ENCODE peak calls at places on chromosomes 12 and 14, in four cellular contexts. Y, C, V and H are unnamed samples.

GRCh38 chr12:120628919-120629318 is 11.5 kb upstream of the CABP1 start:
- DNase-seq in Y (no peak), C (peak), V (no peak), H (no peak)

GRCh38 chr12:129964300-129964699 is 60.5 kb upstream of the TMEM132D start:
- DNase-seq in Y (no peak), C (no peak), V (no peak), H (no peak)

GRCh38 chr12:117695956-117696355 is 272.8 kb downstream of the KSR2 start:
- DNase-seq in Y (no peak), C (no peak), V (no peak), H (no peak)

GRCh38 chr12:40499856-40500255 is 192.4 kb upstream of the CNTN1 start:
- DNase-seq in Y (no peak), C (no peak), V (no peak), H (no peak)

GRCh38 chr12:132346496-132347470 is 17.4 kb upstream of the GALNT9 start:
- DNase-seq in Y (no peak), C (no peak), V (no peak), H (no peak)

GRCh38 chr14:23910081-23910875 is 43.3 kb upstream of the DHRS4 start:
- DNase-seq in Y (peak), C (peak), V (no peak), H (no peak)

GRCh38 chr12:50971946-50972345 is 19.6 kb downstream of the HIGD1C start:
- DNase-seq in Y (no peak), C (no peak), V (no peak), H (no peak)

GRCh38 chr14:93788557-93789365 is 476 bp upstream of the PRIMA1 start:
- DNase-seq in Y (no peak), C (peak), V (peak), H (peak)

GRCh38 chr14:83085725-83086124 is 1552.1 kb upstream of the SEL1L start:
- DNase-seq in Y (no peak), C (no peak), V (no peak), H (no peak)

GRCh38 chr12:117649796-117650195 is 288.4 kb upstream of the NOS1 start:
- DNase-seq in Y (no peak), C (no peak), V (no peak), H (no peak)

GRCh38 chr12:45726594-45727300 is 2.8 kb upstream of the ARID2 start:
- DNase-seq in Y (peak), C (peak), V (peak), H (peak)

GRCh38 chr12:65565601-65566560 is 258.4 kb upstream of the HMGA2 start:
- DNase-seq in Y (no peak), C (no peak), V (no peak), H (no peak)

GRCh38 chr12:41286426-41286825 is 98.3 kb downstream of the PDZRN4 start:
- DNase-seq in Y (peak), C (no peak), V (no peak), H (no peak)

GRCh38 chr14:26702721-26703250 is 105.0 kb upstream of the NOVA1 start:
- DNase-seq in Y (no peak), C (no peak), V (no peak), H (no peak)

GRCh38 chr12:26156201-26156871 is 31.5 kb upstream of the BHLHE41 start:
- DNase-seq in Y (no peak), C (no peak), V (no peak), H (no peak)

GRCh38 chr12:80186727-80187217 is 87.4 kb downstream of the OTOGL start:
- DNase-seq in Y (peak), C (peak), V (peak), H (peak)

GRCh38 chr14:62185078-62185477 is 422.9 kb downstream of the SNAPC1 start:
- DNase-seq in Y (no peak), C (no peak), V (no peak), H (no peak)

GRCh38 chr12:2642176-2642892 is 152.4 kb upstream of the FKBP4 start:
- DNase-seq in Y (no peak), C (no peak), V (peak), H (no peak)

GRCh38 chr12:26817183-26817591 is 15.8 kb downstream of the ITPR2 start:
- DNase-seq in Y (no peak), C (no peak), V (no peak), H (no peak)

GRCh38 chr12:120290541-120291312 is 976 bp downstream of the RNU4-2 start:
- DNase-seq in Y (peak), C (peak), V (peak), H (peak)

GRCh38 chr12:82651489-82651888 is 35.2 kb upstream of the TMTC2 start:
- DNase-seq in Y (no peak), C (no peak), V (no peak), H (no peak)

GRCh38 chr14:33569844-33570716 is 380.8 kb downstream of the EGLN3 start:
- DNase-seq in Y (no peak), C (no peak), V (no peak), H (no peak)

GRCh38 chr14:32364941-32365340 is 35.8 kb downstream of the AKAP6 start:
- DNase-seq in Y (no peak), C (no peak), V (no peak), H (no peak)

GRCh38 chr14:105419055-105419304 is 647 bp upstream of the MTA1 start:
- DNase-seq in Y (no peak), C (no peak), V (no peak), H (no peak)

GRCh38 chr12:56800221-56800620 is 37.1 kb downstream of the HSD17B6 start:
- DNase-seq in Y (no peak), C (no peak), V (no peak), H (no peak)

GRCh38 chr12:65881965-65882413 is 57.7 kb downstream of the HMGA2 start:
- DNase-seq in Y (peak), C (peak), V (peak), H (peak)

GRCh38 chr14:98754343-98755025 is 517.5 kb downstream of the BCL11B start:
- DNase-seq in Y (no peak), C (no peak), V (no peak), H (no peak)

GRCh38 chr12:162467-163307 is 51.3 kb downstream of the SLC6A12 start:
- DNase-seq in Y (no peak), C (no peak), V (no peak), H (no peak)

GRCh38 chr14:69349091-69349777 is 48.9 kb downstream of the ERH start:
- DNase-seq in Y (no peak), C (no peak), V (no peak), H (no peak)

GRCh38 chr14:93975791-93976476 is 436 bp downstream of the ASB2 start:
- DNase-seq in Y (no peak), C (no peak), V (no peak), H (no peak)

DNA sequence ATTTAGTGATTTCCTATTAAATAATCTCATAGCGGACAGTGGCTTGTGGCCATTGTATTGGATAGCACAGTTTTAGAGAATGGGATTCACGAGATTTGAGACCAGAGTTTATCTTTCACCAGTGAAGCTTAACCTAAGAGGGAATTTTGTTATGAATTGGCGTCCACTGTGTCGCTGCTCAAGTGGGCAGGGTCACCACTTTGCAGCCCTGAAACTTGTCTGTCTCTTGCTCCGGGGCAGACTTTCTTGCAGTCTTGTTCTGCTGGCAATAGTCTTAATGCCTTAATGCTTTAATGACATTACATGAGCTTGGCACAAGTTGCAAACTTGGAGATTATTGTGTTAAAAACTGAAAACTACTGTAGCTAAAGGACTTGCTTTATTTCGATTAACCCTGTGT is 72.8 kb upstream of the PPM1H start:
- DNase-seq in Y (no peak), C (no peak), V (no peak), H (no peak)
- TF ChIP-seq CTCF in Y (no peak), C (no peak), V (no peak), H (no peak)

GRCh38 chr12:49020441-49020840 is 1.9 kb upstream of the PRKAG1 start:
- DNase-seq in Y (no peak), C (no peak), V (no peak), H (no peak)
- H3K27ac ChIP-seq in Y (peak), C (peak), V (no peak), H (no peak)

GRCh38 chr14:56687123-56687522 is 107.5 kb downstream of the TMEM260 start:
- DNase-seq in Y (no peak), C (no peak), V (no peak), H (no peak)

GRCh38 chr14:56686416-56686815 is 106.8 kb downstream of the TMEM260 start:
- DNase-seq in Y (no peak), C (peak), V (no peak), H (no peak)
- TF ChIP-seq CTCF in Y (no peak), C (no peak), V (no peak), H (no peak)

DNA sequence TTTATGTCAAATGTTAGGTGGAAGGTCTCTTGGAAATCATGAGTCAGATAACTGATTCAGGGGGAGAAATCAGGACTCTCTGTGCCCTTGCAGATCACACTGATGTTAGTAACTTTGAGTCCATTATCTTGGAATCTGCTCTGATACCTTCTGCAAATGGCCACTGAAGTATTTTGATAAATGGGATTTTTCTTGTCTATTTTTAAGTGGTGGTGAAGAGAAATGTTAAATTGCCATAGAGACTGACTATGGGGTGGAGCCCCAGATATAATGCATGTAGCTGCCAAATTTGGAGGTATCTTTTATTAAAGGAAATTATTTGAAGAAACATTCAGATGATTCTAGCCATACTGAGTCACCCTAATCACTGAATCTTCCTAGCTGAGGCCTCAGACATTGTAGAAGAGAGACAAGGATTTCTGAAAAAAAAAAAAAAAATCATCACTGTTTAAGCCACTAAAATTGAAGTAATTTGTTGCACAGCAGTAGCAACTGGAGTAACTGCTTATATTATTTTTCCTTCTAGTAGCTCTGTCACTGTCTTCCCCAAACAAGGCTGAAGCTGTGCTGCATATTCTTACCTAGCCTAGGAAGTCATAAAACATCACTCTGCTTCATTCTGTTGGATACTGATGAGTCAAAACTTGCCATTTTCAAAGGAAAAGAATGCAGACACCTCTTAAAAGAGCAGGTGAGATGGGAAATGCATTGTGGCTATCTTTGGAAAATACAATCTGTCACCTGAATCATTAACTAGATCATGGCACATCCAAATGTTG is 36.0 kb upstream of the CLEC14A start:
- DNase-seq in Y (no peak), C (no peak), V (no peak), H (no peak)
- H3K27ac ChIP-seq in Y (peak), C (no peak), V (no peak), H (no peak)

GRCh38 chr14:50953497-50953896 is 9.2 kb upstream of the PYGL start:
- DNase-seq in Y (no peak), C (no peak), V (no peak), H (no peak)

GRCh38 chr14:50957296-50957695 is 13.0 kb upstream of the PYGL start:
- DNase-seq in Y (no peak), C (no peak), V (no peak), H (no peak)

GRCh38 chr14:50951032-50951431 is 6.7 kb upstream of the PYGL start:
- DNase-seq in Y (no peak), C (no peak), V (no peak), H (no peak)

GRCh38 chr14:50954811-50955372 is 10.6 kb upstream of the PYGL start:
- DNase-seq in Y (no peak), C (no peak), V (no peak), H (no peak)

GRCh38 chr14:50955373-50956043 is 11.2 kb upstream of the PYGL start:
- DNase-seq in Y (peak), C (no peak), V (peak), H (peak)
- TF ChIP-seq CTCF in Y (peak), C (no peak), V (no peak), H (no peak)

GRCh38 chr14:70822706-70823185 is 13.4 kb upstream of the MAP3K9 start:
- DNase-seq in Y (peak), C (peak), V (no peak), H (no peak)
- H3K27ac ChIP-seq in Y (peak), C (no peak), V (peak), H (no peak)

DNA sequence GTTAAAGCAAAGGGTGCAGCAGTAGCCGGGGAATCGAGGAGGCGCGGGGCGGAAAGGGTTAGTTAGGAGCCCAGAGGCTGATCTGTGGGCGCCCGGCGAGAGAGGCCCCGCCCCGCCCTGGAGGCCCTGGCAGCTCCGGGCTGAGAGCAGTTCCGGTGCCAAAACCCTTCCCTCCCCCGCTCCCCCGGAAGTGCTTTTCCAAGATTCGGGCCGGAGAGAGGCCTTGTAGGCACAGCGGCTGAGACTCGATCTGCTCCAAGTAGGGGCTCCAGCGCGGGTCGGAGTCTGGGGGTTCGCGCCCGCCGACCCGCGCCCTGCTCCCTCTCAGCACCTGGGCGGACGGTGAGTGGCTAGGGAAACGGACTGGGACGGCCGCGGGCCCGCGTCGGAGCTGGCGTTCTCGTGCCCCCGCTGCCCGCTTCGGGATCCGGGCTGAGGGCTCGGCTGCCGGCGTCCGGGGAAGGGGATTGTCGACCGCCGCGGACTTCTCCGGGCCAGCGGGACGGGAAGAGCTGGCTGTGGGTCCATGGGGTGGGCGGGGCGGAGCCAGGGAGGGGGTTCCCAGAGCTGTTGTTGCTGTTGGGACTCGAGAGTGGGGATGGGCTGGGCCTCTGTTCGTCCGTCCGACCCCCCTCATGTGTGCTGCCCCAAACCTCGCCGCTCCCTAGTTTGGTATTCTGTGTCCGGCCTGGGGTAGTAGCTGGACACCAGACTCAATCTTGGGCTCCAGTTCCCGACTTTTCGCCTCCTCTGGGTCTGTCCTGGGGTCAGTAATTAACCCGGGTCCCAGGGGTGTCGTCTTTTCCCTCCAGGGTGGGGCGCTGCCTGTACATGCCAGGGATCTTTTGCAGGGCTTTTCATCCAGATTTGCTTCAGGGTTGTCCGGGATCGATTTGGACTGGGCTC is at the start of gene FRS2:
- DNase-seq in Y (peak), C (peak), V (peak), H (peak)
- TF ChIP-seq CTCF in Y (peak), C (no peak), V (no peak), H (no peak)

GRCh38 chr14:103058209-103059055 is 1.1 kb upstream of the CDC42BPB start:
- DNase-seq in Y (no peak), C (no peak), V (peak), H (no peak)

GRCh38 chr14:103057028-103057371 is 349 bp downstream of the CDC42BPB start:
- DNase-seq in Y (no peak), C (no peak), V (peak), H (no peak)

GRCh38 chr14:103055693-103056092 is 1.7 kb downstream of the CDC42BPB start:
- DNase-seq in Y (no peak), C (no peak), V (no peak), H (no peak)

GRCh38 chr14:103056322-103057027 is 874 bp downstream of the CDC42BPB start:
- DNase-seq in Y (peak), C (peak), V (peak), H (peak)

DNA sequence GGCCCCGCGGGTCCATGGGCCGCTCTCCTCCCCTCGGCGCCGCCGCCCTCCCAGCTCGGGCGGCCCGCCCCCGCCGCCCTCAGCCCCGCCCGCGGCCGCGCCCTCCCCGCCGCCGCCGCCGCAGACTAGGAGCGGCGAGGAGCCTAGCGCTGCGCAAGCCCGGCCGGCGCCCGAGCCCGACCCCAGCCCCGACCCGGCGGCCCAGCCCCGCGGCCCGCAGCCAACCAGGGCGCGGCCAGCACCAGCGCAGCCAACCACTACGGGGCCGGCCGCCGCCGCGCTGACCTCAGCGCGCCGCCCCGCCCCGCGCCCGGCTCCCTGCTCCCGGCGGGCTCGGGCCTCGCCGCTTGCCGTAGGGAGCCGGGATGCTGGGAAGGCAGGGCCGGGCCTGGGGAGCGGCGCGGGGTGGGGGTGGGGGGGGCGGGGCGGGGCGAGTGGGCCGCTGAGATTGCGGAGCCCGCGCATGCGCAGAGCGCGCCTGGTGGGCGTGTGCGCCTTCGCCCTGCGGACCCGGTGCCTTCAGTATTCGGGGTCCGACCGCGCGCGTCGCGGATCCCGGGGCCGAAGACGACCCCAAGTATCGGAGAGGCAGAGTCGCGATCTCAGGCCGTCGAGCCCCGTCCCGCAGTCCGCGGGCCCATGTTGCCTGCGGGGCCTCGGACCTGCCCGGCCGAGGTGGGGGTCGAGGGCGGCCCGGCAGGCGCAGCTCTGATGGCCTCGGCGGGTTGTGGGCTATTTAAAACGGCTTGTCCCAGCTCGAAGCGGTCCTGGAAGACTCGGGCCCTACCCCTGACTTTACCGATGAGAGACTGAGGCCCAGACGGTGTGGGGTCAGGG is at the start of gene CDC42BPB:
- DNase-seq in Y (peak), C (peak), V (peak), H (peak)
- H3K27ac ChIP-seq in Y (peak), C (peak), V (peak), H (peak)

GRCh38 chr12:112527082-112527481 is 108.3 kb downstream of the PTPN11 start:
- DNase-seq in Y (no peak), C (no peak), V (no peak), H (no peak)

GRCh38 chr12:112523856-112524255 is 105.1 kb downstream of the PTPN11 start:
- DNase-seq in Y (no peak), C (no peak), V (no peak), H (no peak)

GRCh38 chr12:112525426-112525809 is 106.7 kb downstream of the PTPN11 start:
- DNase-seq in Y (no peak), C (no peak), V (no peak), H (no peak)

GRCh38 chr12:112524269-112524668 is 105.5 kb downstream of the PTPN11 start:
- DNase-seq in Y (no peak), C (no peak), V (no peak), H (no peak)

GRCh38 chr12:112524676-112525425 is 106.1 kb downstream of the PTPN11 start:
- DNase-seq in Y (no peak), C (no peak), V (no peak), H (no peak)
- TF ChIP-seq CTCF in Y (no peak), C (no peak), V (no peak), H (no peak)